ENCODE peak calls at places on chromosomes 13 and 19, in nine cellular contexts. X is skeletal muscle cell; K is CD8-positive, alpha-beta memory T cell; P is heart left ventricle; S is left ventricle myocardium inferior; V is A673; N is CD4-positive, alpha-beta memory T cell; J is GM06990; F is cardiac fibroblast. O is an unnamed sample.

GRCh38 chr13:29733069-29733700 is 117.2 kb downstream of the UBL3 start:
- DNase-seq in N (no peak), S (no peak), J (no peak), X (no peak), V (no peak), K (no peak), F (no peak), P (no peak), O (no peak)

GRCh38 chr13:111468037-111468959 is 147.9 kb downstream of the TEX29 start:
- DNase-seq in J (no peak), N (no peak), K (no peak), S (no peak), V (no peak), F (no peak), P (no peak), X (no peak), O (no peak)

GRCh38 chr19:15108145-15108844 is 1.1 kb downstream of the SYDE1 start:
- DNase-seq in S (no peak), J (no peak), X (no peak), V (no peak), P (peak; percentile 37), K (no peak), F (no peak), N (no peak), O (no peak)

GRCh38 chr13:43411741-43412140 is 375.0 kb downstream of the ENOX1 start:
- DNase-seq in X (no peak), K (no peak), N (no peak), S (peak; percentile 51), F (no peak), V (no peak), P (peak; percentile 36), J (no peak), O (peak; percentile 36)

GRCh38 chr19:58181902-58182576 is 822 bp upstream of the ZNF274 start:
- DNase-seq in S (peak; percentile 29), J (no peak), F (peak; percentile 68), V (peak; percentile 67), N (peak; percentile 68), X (no peak), P (peak; percentile 33), K (peak; percentile 43), O (peak; percentile 57)

GRCh38 chr19:10093295-10094186 is 7.4 kb downstream of the SHFL start:
- DNase-seq in V (no peak), F (peak; percentile 26), S (no peak), K (no peak), P (no peak), X (no peak), N (no peak), J (no peak), O (no peak)

GRCh38 chr13:43782686-43783085 is 4.1 kb downstream of the ENOX1 start:
- DNase-seq in F (no peak), K (no peak), J (no peak), N (no peak), P (no peak), V (no peak), X (no peak), S (no peak), O (no peak)

GRCh38 chr19:13902993-13903555 is 2.8 kb downstream of the BRME1 start:
- DNase-seq in S (no peak), X (no peak), P (no peak), J (no peak), V (peak; percentile 45), N (no peak), F (peak; percentile 30), K (no peak), O (no peak)

GRCh38 chr13:106533101-106533939 is 2.1 kb downstream of the EFNB2 start:
- DNase-seq in V (peak; percentile 13), S (peak; percentile 81), K (no peak), N (no peak), P (peak; percentile 85), F (peak; percentile 83), X (no peak), J (peak; percentile 60), O (peak; percentile 86)

GRCh38 chr13:27022571-27023311 is 148.9 kb downstream of the USP12 start:
- DNase-seq in V (no peak), K (no peak), F (peak; percentile 20), S (no peak), J (no peak), X (no peak), P (no peak), N (no peak), O (no peak)

GRCh38 chr13:48853381-48854102 is 122.2 kb upstream of the FNDC3A start:
- DNase-seq in X (peak; percentile 68), J (no peak), V (no peak), K (no peak), N (no peak), P (peak; percentile 18), F (peak; percentile 86), S (no peak), O (no peak)

GRCh38 chr19:31392514-31392913 is 43.3 kb upstream of the TSHZ3 start:
- DNase-seq in S (no peak), N (no peak), K (no peak), X (peak; percentile 15), V (no peak), J (no peak), F (no peak), P (no peak), O (no peak)

GRCh38 chr13:32659736-32660135 is 73.5 kb downstream of the PDS5B start:
- DNase-seq in F (peak; percentile 25), X (no peak), V (no peak), N (no peak), P (no peak), K (no peak), J (no peak), S (no peak), O (no peak)

GRCh38 chr13:95564948-95565347 is 12.4 kb downstream of the CLDN10 start:
- DNase-seq in K (no peak), F (peak; percentile 89), J (no peak), S (no peak), X (peak; percentile 31), N (no peak), P (no peak), V (no peak), O (no peak)

GRCh38 chr19:29966594-29967249 is 24.7 kb downstream of the URI1 start:
- DNase-seq in X (no peak), F (peak; percentile 42), K (no peak), S (no peak), J (peak; percentile 20), V (peak; percentile 44), N (no peak), P (no peak), O (no peak)

DNA sequence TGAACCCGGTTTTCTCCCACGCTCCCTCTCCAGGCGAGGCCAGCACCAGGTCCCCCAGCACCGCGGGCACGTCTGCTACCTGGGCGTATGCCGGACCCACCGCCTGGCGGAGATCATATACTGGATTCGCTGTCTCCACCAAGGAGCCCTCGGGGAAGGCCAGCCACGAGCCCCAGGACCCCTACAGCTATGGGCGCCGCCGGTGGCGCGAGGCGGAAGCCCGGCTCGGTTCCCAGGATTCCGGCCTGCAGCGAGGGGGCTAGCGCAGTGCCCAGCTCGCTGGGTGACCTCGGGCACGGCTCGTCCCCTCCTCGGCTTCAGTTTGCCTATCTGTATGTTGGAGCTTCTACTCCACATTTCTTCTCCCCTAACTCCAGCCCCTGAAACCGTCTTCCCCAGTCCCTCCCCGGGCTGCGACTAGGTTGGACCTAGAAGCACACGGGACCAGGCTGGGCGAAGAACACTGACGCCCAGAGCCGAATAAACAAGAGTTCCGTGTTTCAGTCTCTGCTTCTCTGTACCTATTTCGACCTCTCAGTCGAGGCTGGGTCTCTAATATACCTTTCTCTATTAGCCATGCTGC is 752 bp upstream of the CPT1C start:
- DNase-seq in F (no peak), P (no peak), X (no peak), V (peak; percentile 49), S (no peak), K (no peak), N (peak; percentile 20), J (no peak), O (no peak)
- H3K4me3 ChIP-seq in F (peak overlapping the region; percentile 47), P (peak overlapping the region; percentile 67), X (peak overlapping the region; percentile 55), V (peak overlapping the region; percentile 49), S (peak overlapping the region; percentile 67), K (peak overlapping the region; percentile 47), N (peak overlapping the region; percentile 49), J (no peak overlapping the region), O (peak overlapping the region; percentile 50)

DNA sequence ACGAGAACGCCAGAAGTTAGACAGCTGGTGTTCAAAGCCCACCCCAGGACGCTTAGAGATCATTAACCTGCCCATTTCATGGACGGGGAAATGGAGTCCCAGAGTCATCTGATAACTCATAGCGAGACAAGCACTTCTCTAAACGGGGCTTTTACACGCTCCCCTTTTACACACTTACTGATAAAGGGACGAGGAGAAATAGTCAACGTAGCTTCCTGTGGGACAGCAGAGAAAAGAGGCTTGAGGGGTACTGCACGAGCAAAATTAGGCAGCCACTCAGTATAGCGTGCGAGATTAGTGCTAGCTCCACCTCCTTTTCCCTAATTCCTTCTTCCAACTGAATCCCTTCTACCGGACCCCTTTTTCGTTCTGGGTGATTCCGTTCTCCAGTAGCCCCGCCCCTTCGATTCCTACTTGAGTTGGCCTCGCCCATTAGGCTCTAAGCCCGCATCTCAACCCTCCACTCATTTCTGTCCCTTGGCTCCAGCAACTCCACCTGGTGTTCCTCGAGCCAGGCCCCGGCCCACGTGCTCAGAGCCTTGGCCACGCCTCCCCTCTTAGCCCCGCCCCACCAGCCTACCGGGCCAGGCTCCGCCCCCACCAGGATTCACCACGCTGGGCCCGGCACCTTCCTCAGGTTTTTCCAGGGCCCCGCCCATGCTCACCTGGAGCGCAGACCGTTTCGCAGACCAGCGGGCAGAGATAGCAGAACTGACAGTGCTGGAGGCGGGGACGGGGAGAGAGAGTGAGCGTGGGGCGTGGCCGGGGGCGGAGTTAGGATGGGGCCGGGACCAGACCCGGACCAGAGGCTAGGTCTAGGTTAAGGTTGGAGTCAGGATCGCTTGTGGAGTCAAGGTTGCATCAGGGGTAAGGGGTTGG is 3.6 kb downstream of the HRC start:
- DNase-seq in N (peak; percentile 35), F (peak; percentile 36), K (peak; percentile 23), V (peak; percentile 94), P (peak; percentile 55), J (no peak), X (no peak), S (peak; percentile 56), O (peak; percentile 68)
- H3K4me3 ChIP-seq in N (no peak overlapping the region), F (no peak overlapping the region), K (no peak overlapping the region), V (peak overlapping the region; percentile 76), P (peak overlapping the region; percentile 78), J (no peak overlapping the region), X (peak overlapping the region; percentile 92), S (peak overlapping the region; percentile 80), O (peak overlapping the region; percentile 21)

GRCh38 chr19:12208221-12208620 is 45.3 kb downstream of the ZNF136 start:
- DNase-seq in F (no peak), X (no peak), S (no peak), V (no peak), K (no peak), J (no peak), P (no peak), N (no peak), O (no peak)
- H3K4me3 ChIP-seq in F (no peak overlapping the region), X (no peak overlapping the region), S (no peak overlapping the region), V (no peak overlapping the region), K (no peak overlapping the region), J (no peak overlapping the region), P (no peak overlapping the region), N (no peak overlapping the region), O (no peak overlapping the region)

GRCh38 chr13:73065665-73066350 is 7.0 kb downstream of the KLF5 start:
- DNase-seq in F (no peak), K (no peak), S (no peak), N (no peak), J (no peak), X (no peak), P (no peak), V (no peak), O (no peak)
- H3K4me3 ChIP-seq in F (no peak overlapping the region), K (no peak overlapping the region), S (no peak overlapping the region), N (no peak overlapping the region), J (no peak overlapping the region), X (no peak overlapping the region), P (no peak overlapping the region), V (no peak overlapping the region), O (no peak overlapping the region)

O was measured in right cardiac atrium.